ENCODE peak calls at places on chromosomes 2 and 18, in nine cellular contexts. D is effector memory CD4-positive, alpha-beta T cell; R is breast epithelium; L is esophagus squamous epithelium; Y is Karpas-422; B is right atrium auricular region; G is endodermal cell; E is adrenal gland; C is CD8-positive, alpha-beta T cell. K is an unnamed sample.

GRCh38 chr2:172834881-172835280 is 99.2 kb downstream of the RAPGEF4 start:
- DNase-seq in D (no peak), R (no peak), L (no peak), Y (no peak), B (no peak), G (peak; percentile 57), E (no peak), C (no peak), K (no peak)

GRCh38 chr2:84846732-84847131 is 34.2 kb downstream of the TRABD2A start:
- DNase-seq in D (no peak), R (no peak), L (no peak), Y (no peak), B (no peak), G (peak; percentile 34), E (no peak), C (no peak), K (no peak)

GRCh38 chr18:36534154-36534688 is 236.7 kb downstream of the FHOD3 start:
- DNase-seq in D (no peak), R (no peak), L (no peak), Y (no peak), B (no peak), G (no peak), E (no peak), C (no peak), K (no peak)

GRCh38 chr2:160367887-160368286 is 125.7 kb downstream of the RBMS1 start:
- DNase-seq in D (no peak), R (no peak), L (no peak), Y (peak; percentile 15), B (no peak), G (no peak), E (peak; percentile 46), C (no peak), K (no peak)

GRCh38 chr18:50751490-50751889 is 68.3 kb downstream of the MRO start:
- DNase-seq in D (no peak), R (no peak), L (no peak), Y (no peak), B (peak; percentile 30), G (peak; percentile 45), E (no peak), C (no peak), K (no peak)

GRCh38 chr18:69097349-69097748 is 299.5 kb downstream of the CCDC102B start:
- DNase-seq in D (no peak), R (no peak), L (no peak), Y (no peak), B (no peak), G (no peak), E (no peak), C (no peak), K (no peak)

GRCh38 chr2:119240311-119241204 is 16.9 kb downstream of the STEAP3 start:
- DNase-seq in D (no peak), R (no peak), L (no peak), Y (no peak), B (no peak), G (peak; percentile 75), E (peak; percentile 87), C (no peak), K (no peak)

GRCh38 chr2:170928036-170928823 is 823 bp upstream of the GORASP2 start:
- DNase-seq in D (no peak), R (no peak), L (no peak), Y (peak; percentile 48), B (no peak), G (peak; percentile 67), E (no peak), C (no peak), K (no peak)

GRCh38 chr2:141554810-141555209 is 576.0 kb downstream of the LRP1B start:
- DNase-seq in D (no peak), R (no peak), L (no peak), Y (no peak), B (no peak), G (peak; percentile 56), E (no peak), C (no peak), K (peak; percentile 31)

GRCh38 chr18:25210622-25211021 is 141.3 kb downstream of the ZNF521 start:
- DNase-seq in D (no peak), R (no peak), L (no peak), Y (no peak), B (no peak), G (no peak), E (no peak), C (no peak), K (no peak)

GRCh38 chr2:58047373-58047674 is 718 bp downstream of the VRK2 start:
- DNase-seq in D (no peak), R (no peak), L (no peak), Y (no peak), B (no peak), G (no peak), E (no peak), C (no peak), K (no peak)

GRCh38 chr2:240479561-240479960 is 44.1 kb downstream of the GPC1 start:
- DNase-seq in D (no peak), R (no peak), L (no peak), Y (no peak), B (no peak), G (peak; percentile 35), E (no peak), C (no peak), K (no peak)

GRCh38 chr2:200472853-200473464 is 36.9 kb downstream of the KCTD18 start:
- DNase-seq in D (no peak), R (no peak), L (no peak), Y (no peak), B (no peak), G (no peak), E (no peak), C (no peak), K (no peak)
- H3K27ac ChIP-seq in D (no peak overlapping the region), R (no peak overlapping the region), L (no peak overlapping the region), Y (no peak overlapping the region), B (no peak overlapping the region), G (no peak overlapping the region), E (no peak overlapping the region), C (no peak overlapping the region), K (no peak overlapping the region)

GRCh38 chr2:217807025-217807424 is 195.8 kb downstream of the TNS1 start:
- DNase-seq in D (no peak), R (no peak), L (no peak), Y (no peak), B (no peak), G (no peak), E (no peak), C (no peak), K (no peak)

GRCh38 chr2:217806480-217806760 is 196.4 kb downstream of the TNS1 start:
- DNase-seq in D (no peak), R (no peak), L (no peak), Y (no peak), B (no peak), G (no peak), E (no peak), C (no peak), K (no peak)

GRCh38 chr2:217808326-217808725 is 194.5 kb downstream of the TNS1 start:
- DNase-seq in D (no peak), R (no peak), L (no peak), Y (no peak), B (no peak), G (no peak), E (no peak), C (no peak), K (no peak)

GRCh38 chr2:217805679-217806479 is 196.9 kb downstream of the TNS1 start:
- DNase-seq in D (no peak), R (no peak), L (no peak), Y (no peak), B (no peak), G (no peak), E (no peak), C (no peak), K (no peak)

DNA sequence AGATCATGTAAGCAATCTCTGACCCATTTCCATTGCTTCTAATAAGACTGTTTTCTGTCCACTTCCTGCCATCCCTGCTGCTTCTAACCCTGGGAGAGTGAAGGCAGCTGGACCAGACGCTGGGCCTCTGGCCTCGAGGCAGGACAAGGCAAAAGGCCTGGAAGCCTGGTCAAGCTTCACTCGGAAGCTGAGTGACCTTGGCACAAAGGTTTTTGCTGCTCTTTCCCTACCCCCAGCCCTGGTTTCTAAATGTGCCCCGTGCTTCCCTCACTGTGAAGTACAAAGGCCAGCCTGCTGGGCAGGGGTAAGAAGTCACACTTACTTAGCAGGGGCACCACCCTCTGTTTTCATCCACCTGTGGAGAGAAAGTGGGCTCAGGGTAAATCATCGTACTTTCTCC is 195.0 kb downstream of the TNS1 start:
- DNase-seq in D (no peak), R (no peak), L (no peak), Y (no peak), B (no peak), G (no peak), E (no peak), C (no peak), K (no peak)
- H3K36me3 ChIP-seq in D (no peaks in the 10 kb centered on the region), R (peaks cover 15% of the 10 kb centered on the region), L (peaks cover 10% of the 10 kb centered on the region), Y (no peaks in the 10 kb centered on the region), B (peaks cover 94% of the 10 kb centered on the region), G (no peaks in the 10 kb centered on the region), E (peaks cover 86% of the 10 kb centered on the region), C (no peaks in the 10 kb centered on the region), K (no peaks in the 10 kb centered on the region)

DNA sequence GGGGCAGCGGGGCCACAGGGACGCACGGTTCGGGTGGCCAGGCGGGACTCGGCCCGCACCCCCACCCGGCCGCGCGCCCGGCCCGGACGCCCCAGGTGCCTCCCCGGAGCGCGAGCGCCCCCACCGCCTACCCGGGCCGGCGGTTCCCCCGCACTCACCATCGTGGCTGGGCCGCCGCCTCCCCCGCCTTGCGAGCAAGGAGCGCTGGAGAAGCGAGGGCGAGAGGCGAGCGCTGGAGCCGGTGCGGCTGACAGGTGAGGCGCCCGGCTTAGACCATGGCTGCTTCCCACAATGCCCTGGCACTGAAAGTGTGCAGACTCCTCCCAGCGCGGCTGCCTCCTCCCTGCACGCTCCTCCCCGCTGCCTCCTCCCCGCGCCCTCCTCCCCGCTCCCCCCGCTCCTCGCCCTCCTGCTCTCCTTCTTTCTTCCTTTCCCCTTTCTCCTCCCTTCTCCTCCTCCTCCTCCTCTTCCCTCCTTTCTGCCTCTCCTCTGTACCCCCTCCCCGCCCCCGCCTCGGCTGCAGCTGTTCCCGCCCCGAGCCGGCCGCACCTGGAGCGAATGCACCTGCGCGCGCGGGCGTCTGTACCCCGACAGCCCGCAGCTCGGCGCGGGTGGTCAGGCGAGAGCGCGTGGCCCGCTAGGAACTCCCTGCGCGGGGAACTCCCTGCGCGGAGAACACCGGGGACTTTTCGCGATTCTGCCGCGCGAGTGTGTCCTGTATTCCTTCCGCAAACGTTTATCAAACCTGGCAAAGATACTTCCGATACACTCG is at the start of gene AP1S3:
- DNase-seq in D (peak; percentile 60), R (peak; percentile 77), L (peak; percentile 22), Y (peak; percentile 77), B (no peak), G (peak; percentile 95), E (peak; percentile 57), C (peak; percentile 52), K (peak; percentile 57)
- H3K27ac ChIP-seq in D (peak within 1 kb of the TSS; percentile 58), R (peak within 1 kb of the TSS; percentile 52), L (peak within 1 kb of the TSS; percentile 80), Y (no peak within 1 kb of the TSS), B (no peak within 1 kb of the TSS), G (no peak within 1 kb of the TSS), E (no peak within 1 kb of the TSS), C (peak within 1 kb of the TSS; percentile 15), K (no peak within 1 kb of the TSS)

DNA sequence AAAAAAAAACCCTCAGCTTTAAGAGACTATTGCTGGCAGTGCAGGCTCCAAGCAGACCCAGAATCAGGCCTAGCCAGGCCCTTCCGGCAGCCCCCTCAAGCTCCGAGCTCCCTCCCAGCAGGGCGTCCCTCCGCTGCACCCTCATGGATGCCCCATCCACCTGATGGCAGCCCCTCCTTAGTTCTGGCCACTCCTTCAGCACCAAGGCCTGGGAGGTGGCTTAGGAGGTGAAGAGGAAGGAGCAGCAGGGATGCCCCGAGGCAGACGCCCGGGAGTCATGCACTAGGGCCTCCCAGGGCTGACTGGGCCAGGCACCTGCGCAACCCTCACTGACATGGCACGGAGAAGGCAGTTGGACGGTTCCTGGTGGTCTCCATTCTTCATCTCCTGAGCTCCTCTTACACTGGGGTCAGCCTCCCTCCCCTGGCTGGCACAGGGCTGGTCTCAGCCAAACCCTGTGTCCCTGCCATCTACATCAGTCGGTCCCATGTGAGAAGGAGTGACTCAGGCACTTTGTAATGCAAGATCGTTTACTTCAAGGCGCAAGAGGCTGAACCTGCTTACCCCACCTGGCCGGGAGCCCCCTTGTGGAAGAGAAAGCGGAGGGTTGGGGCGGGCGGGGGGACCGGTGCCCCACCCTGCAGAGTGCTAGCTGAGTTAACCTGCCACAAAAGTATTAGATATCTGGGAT is 53.5 kb upstream of the ID2 start:
- DNase-seq in D (no peak), R (no peak), L (no peak), Y (no peak), B (no peak), G (peak; percentile 72), E (no peak), C (no peak), K (no peak)
- H3K36me3 ChIP-seq in D (no peaks in the 10 kb centered on the region), R (no peaks in the 10 kb centered on the region), L (no peaks in the 10 kb centered on the region), Y (no peaks in the 10 kb centered on the region), B (no peaks in the 10 kb centered on the region), G (no peaks in the 10 kb centered on the region), E (no peaks in the 10 kb centered on the region), C (no peaks in the 10 kb centered on the region), K (no peaks in the 10 kb centered on the region)